ENCODE peak calls at places on chromosome 20, in five cellular contexts. R is endodermal cell, X is psoas muscle, W is hepatocyte, I is brain microvascular endothelial cell. F is an unnamed sample.

GRCh38 chr20:18857640-18858039 is 44.1 kb downstream of the SCP2D1 start:
- DNase-seq in R (no peak), X (no peak), W (no peak), I (no peak), F (no peak)

GRCh38 chr20:40982415-40983145 is 46.0 kb upstream of the TOP1 start:
- DNase-seq in R (no peak), X (no peak), W (no peak), I (no peak), F (no peak)

GRCh38 chr20:37142708-37143107 is 36.4 kb upstream of the RPN2 start:
- DNase-seq in R (no peak), X (no peak), W (peak; percentile 22), I (no peak), F (no peak)

GRCh38 chr20:62776692-62777527 is 19.4 kb upstream of the MRGBP start:
- DNase-seq in R (peak; percentile 90), X (no peak), W (no peak), I (no peak), F (no peak)

GRCh38 chr20:19095762-19096161 is 116.7 kb upstream of the SLC24A3 start:
- DNase-seq in R (peak; percentile 90), X (no peak), W (no peak), I (no peak), F (no peak)

GRCh38 chr20:15705975-15706374 is 867.3 kb downstream of the KIF16B start:
- DNase-seq in R (no peak), X (no peak), W (no peak), I (no peak), F (no peak)

GRCh38 chr20:49970498-49970897 is 12.3 kb upstream of the SNAI1 start:
- DNase-seq in R (no peak), X (no peak), W (no peak), I (no peak), F (no peak)

GRCh38 chr20:438581-439469 is 23.5 kb downstream of the TBC1D20 start:
- DNase-seq in R (no peak), X (no peak), W (no peak), I (no peak), F (no peak)

GRCh38 chr20:6976535-6976934 is 209.0 kb downstream of the BMP2 start:
- DNase-seq in R (no peak), X (no peak), W (no peak), I (no peak), F (no peak)

GRCh38 chr20:50381771-50382593 is 128.2 kb upstream of the PTPN1 start:
- DNase-seq in R (no peak), X (no peak), W (no peak), I (no peak), F (no peak)

GRCh38 chr20:3479025-3479424 is 8.2 kb downstream of the ATRN start:
- DNase-seq in R (no peak), X (no peak), W (no peak), I (no peak), F (no peak)

GRCh38 chr20:35319206-35320197 is 27.3 kb upstream of the FAM83C start:
- DNase-seq in R (no peak), X (no peak), W (no peak), I (peak; percentile 69), F (peak; percentile 55)

GRCh38 chr20:8527998-8528397 is 395.9 kb downstream of the PLCB1 start:
- DNase-seq in R (no peak), X (no peak), W (no peak), I (peak; percentile 75), F (peak; percentile 88)

GRCh38 chr20:58713801-58714339 is 21.3 kb downstream of the NPEPL1 start:
- DNase-seq in R (no peak), X (no peak), W (peak; percentile 4), I (no peak), F (no peak)

GRCh38 chr20:41336711-41337492 is 3.7 kb upstream of the LPIN3 start:
- DNase-seq in R (no peak), X (no peak), W (peak; percentile 1), I (no peak), F (no peak)

GRCh38 chr20:18031888-18032509 is 25.7 kb downstream of the OVOL2 start:
- DNase-seq in R (no peak), X (no peak), W (peak; percentile 48), I (no peak), F (no peak)

GRCh38 chr20:36313476-36313875 is 7.3 kb downstream of the DLGAP4 start:
- DNase-seq in R (no peak), X (no peak), W (no peak), I (no peak), F (no peak)

GRCh38 chr20:48933017-48933766 is 11.7 kb downstream of the ARFGEF2 start:
- DNase-seq in R (peak; percentile 58), X (no peak), W (peak; percentile 18), I (no peak), F (no peak)
- TF ChIP-seq CTCF in R (peak; percentile 61), X (no peak), W (no peak), I (peak; percentile 1), F (no peak)

GRCh38 chr20:56631990-56632327 is 2.9 kb downstream of the TFAP2C start:
- DNase-seq in R (no peak), X (no peak), W (no peak), I (no peak), F (no peak)
- H3K4me3 ChIP-seq in R (peak overlapping the region; percentile 81), X (no peak overlapping the region), W (no peak overlapping the region), I (no peak overlapping the region), F (no peak overlapping the region)

GRCh38 chr20:54554006-54554405 is 78.6 kb downstream of the DOK5 start:
- DNase-seq in R (no peak), X (no peak), W (no peak), I (no peak), F (no peak)
- TF ChIP-seq CTCF in R (no peak), X (no peak), W (no peak), I (no peak), F (no peak)

DNA sequence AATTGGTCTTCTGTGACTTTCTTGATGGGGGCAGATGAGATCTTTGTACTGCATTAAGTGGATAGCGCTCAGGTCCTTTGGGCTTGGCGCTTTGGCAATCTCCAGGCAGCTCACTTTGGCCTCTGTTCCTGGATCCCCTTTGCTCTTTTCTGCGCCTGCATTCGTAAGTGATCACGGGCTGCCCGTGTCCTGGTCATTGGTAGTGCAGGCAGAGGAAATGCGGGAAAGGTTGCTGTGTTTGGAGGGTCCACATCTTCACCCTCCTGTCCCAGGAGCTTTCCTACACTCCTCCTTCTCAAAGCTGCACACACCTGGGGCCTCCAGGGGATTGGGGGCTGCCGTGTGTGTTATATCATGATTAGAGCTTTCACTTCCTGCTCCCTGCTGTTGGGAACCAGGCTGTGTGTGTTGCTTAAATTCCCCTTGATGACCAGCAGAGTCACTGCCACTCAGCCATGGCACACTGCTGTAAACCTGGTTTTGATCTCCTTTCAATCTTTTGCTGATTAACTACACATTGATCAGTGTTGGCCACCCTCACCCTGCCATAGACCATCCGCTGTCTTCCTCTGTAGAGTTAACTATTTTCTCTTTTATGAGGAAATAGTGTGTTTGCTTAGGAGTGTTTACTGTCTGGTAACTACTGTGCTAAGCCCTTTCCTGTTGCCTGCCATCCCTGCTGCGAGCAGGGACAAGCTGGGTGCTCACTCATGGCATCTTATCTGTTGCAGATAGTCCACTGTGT is 13.0 kb upstream of the SNHG17 start:
- DNase-seq in R (peak; percentile 69), X (no peak), W (no peak), I (no peak), F (no peak)
- H3K4me3 ChIP-seq in R (peak overlapping the region; percentile 88), X (no peak overlapping the region), W (no peak overlapping the region), I (no peak overlapping the region), F (no peak overlapping the region)

GRCh38 chr20:32995802-32996201 is 8.4 kb downstream of the SUN5 start:
- DNase-seq in R (no peak), X (no peak), W (no peak), I (no peak), F (no peak)
- TF ChIP-seq CTCF in R (peak; percentile 75), X (no peak), W (no peak), I (no peak), F (no peak)

GRCh38 chr20:45163071-45163803 is 11.5 kb upstream of the PI3 start:
- DNase-seq in R (no peak), X (no peak), W (no peak), I (no peak), F (no peak)
- H3K4me3 ChIP-seq in R (no peak overlapping the region), X (no peak overlapping the region), W (no peak overlapping the region), I (no peak overlapping the region), F (no peak overlapping the region)

GRCh38 chr20:11564491-11564890 is 353.2 kb upstream of the BTBD3 start:
- DNase-seq in R (no peak), X (no peak), W (no peak), I (no peak), F (no peak)

DNA sequence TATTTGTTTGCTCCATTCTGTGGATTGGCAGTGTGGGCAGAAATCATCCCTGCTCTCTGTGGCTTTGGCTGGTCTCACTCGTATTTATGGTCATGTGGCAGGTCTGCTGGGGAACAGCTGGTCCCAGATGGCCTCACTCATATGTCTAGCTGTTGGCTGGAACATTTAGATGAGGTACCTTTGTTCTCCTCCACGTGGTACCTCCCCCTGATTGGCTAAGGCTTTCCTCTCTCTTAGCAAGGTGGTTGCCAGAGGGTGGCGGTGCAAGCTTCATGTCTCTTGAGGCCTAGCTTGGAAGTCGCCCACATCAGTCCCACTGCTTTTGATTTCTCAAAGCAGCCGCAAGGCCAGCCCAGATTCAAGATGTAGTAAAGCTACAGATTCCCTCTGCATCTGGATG is 348.5 kb upstream of the BTBD3 start:
- DNase-seq in R (peak; percentile 83), X (no peak), W (no peak), I (no peak), F (no peak)
- TF ChIP-seq CTCF in R (peak; percentile 65), X (no peak), W (no peak), I (no peak), F (no peak)

GRCh38 chr20:59749293-59749680 is 144.9 kb downstream of the PHACTR3 start:
- DNase-seq in R (no peak), X (peak; percentile 32), W (no peak), I (peak; percentile 3), F (peak; percentile 16)
- H3K4me3 ChIP-seq in R (no peak overlapping the region), X (no peak overlapping the region), W (no peak overlapping the region), I (no peak overlapping the region), F (no peak overlapping the region)

DNA sequence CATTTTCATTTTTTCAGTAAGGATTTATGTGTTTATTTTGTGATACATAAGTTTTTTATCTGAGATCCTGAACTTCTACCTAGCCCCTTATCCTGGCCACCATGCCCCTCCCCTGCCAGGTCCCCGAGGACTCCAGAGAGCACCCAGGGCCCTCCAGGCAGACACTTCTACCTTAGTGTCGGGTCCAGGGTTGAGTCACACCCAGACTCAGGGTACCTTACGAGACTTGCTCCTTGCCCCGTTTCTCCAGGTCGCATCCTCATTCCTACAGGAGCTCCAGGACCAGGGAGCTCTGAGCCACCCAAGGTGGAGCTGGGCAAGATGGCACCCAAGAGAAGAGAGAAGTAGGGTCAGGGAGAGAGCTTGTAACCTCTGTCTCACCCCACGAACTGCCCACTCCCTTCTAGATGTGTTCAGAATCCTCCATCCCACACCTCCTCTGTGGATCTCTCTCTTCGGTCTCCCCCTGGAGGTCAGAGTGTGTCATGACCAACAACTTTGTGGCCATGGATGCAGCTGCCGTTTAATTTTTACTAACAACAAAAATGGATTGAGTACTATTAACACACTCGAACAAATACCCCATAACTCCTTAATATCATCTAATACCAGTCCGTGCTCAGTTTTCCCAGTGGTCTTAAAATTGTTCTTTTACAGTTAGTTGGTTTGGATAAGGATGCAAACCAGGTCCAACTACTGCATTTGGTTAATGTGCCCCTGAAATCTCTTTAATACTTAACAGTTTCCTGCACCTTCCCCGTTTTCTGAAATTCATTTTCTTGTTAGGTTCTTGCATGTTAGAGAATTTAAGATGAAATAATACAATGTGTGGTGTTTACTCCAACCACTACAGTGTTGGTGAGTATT is 130.6 kb upstream of the INSM1 start:
- DNase-seq in R (peak; percentile 82), X (no peak), W (peak; percentile 70), I (peak; percentile 21), F (peak; percentile 47)
- TF ChIP-seq CTCF in R (peak; percentile 89), X (peak; percentile 79), W (peak; percentile 64), I (peak; percentile 78), F (peak; percentile 84)